ENCODE peak calls at places on chromosomes 11 and 22, in eight cellular contexts. O is spleen, H is neural crest cell, Z is hepatocyte, V is AG09309, C is esophagus squamous epithelium, E is PC-3, K is GM06990. D is an unnamed sample.

GRCh38 chr11:102319544-102319943 is 2.3 kb downstream of the BIRC3 start:
- DNase-seq in O (no peak), H (no peak), Z (no peak), V (no peak), C (no peak), E (no peak), K (no peak), D (no peak)

GRCh38 chr11:6755303-6755952 is 16.3 kb downstream of the OR2AG2 start:
- DNase-seq in O (no peak), H (peak), Z (peak), V (no peak), C (no peak), E (peak), K (no peak), D (peak)

GRCh38 chr11:79439430-79439892 is 1.4 kb downstream of the TENM4 start:
- DNase-seq in O (no peak), H (no peak), Z (peak), V (no peak), C (no peak), E (no peak), K (peak), D (peak)

GRCh38 chr22:23014250-23014649 is 56.1 kb upstream of the GNAZ start:
- DNase-seq in O (no peak), H (no peak), Z (no peak), V (no peak), C (no peak), E (no peak), K (no peak), D (no peak)

GRCh38 chr22:45329536-45329936 is 19.8 kb downstream of the FAM118A start:
- DNase-seq in O (no peak), H (no peak), Z (no peak), V (no peak), C (no peak), E (no peak), K (no peak), D (no peak)

GRCh38 chr11:121318848-121319834 is 26.6 kb downstream of the SC5D start:
- DNase-seq in O (no peak), H (peak), Z (peak), V (peak), C (no peak), E (peak), K (peak), D (no peak)

GRCh38 chr11:3949132-3949531 is 93.7 kb downstream of the STIM1 start:
- DNase-seq in O (no peak), H (no peak), Z (no peak), V (no peak), C (no peak), E (no peak), K (peak), D (no peak)

GRCh38 chr11:26951849-26952515 is 41.9 kb upstream of the FIBIN start:
- DNase-seq in O (no peak), H (no peak), Z (no peak), V (no peak), C (no peak), E (no peak), K (no peak), D (no peak)

GRCh38 chr11:61679893-61680621 is at the start of gene DAGLA:
- DNase-seq in O (peak), H (peak), Z (peak), V (no peak), C (no peak), E (peak), K (peak), D (peak)

GRCh38 chr11:128448487-128448886 is 138.9 kb downstream of the ETS1 start:
- DNase-seq in O (no peak), H (no peak), Z (peak), V (no peak), C (no peak), E (peak), K (no peak), D (no peak)

GRCh38 chr11:35617687-35618496 is at the start of gene FJX1:
- DNase-seq in O (peak), H (peak), Z (peak), V (peak), C (no peak), E (peak), K (peak), D (peak)

GRCh38 chr11:1624621-1625020 is 2.7 kb upstream of the KRTAP5-4 start:
- DNase-seq in O (peak), H (no peak), Z (no peak), V (no peak), C (no peak), E (no peak), K (no peak), D (no peak)

GRCh38 chr11:65932558-65932919 is 12.7 kb upstream of the TSGA10IP start:
- DNase-seq in O (no peak), H (no peak), Z (no peak), V (no peak), C (no peak), E (peak), K (no peak), D (no peak)

GRCh38 chr11:134228625-134229024 is 4.2 kb downstream of the VPS26B start:
- DNase-seq in O (no peak), H (no peak), Z (no peak), V (peak), C (no peak), E (no peak), K (peak), D (peak)

GRCh38 chr11:92830382-92831148 is 138.9 kb upstream of the MTNR1B start:
- DNase-seq in O (no peak), H (no peak), Z (no peak), V (no peak), C (no peak), E (no peak), K (no peak), D (no peak)

GRCh38 chr11:134014502-134014901 is 54.4 kb upstream of the JAM3 start:
- DNase-seq in O (no peak), H (no peak), Z (no peak), V (no peak), C (no peak), E (no peak), K (no peak), D (no peak)

GRCh38 chr11:128412847-128413791 is 174.2 kb downstream of the ETS1 start:
- DNase-seq in O (no peak), H (no peak), Z (no peak), V (no peak), C (no peak), E (peak), K (peak), D (peak)

GRCh38 chr11:125241104-125241503 is 76.6 kb downstream of the PKNOX2 start:
- DNase-seq in O (no peak), H (no peak), Z (no peak), V (no peak), C (no peak), E (no peak), K (no peak), D (no peak)

GRCh38 chr22:50245214-50246072 is 620 bp upstream of the TUBGCP6 start:
- DNase-seq in O (peak), H (no peak), Z (no peak), V (no peak), C (no peak), E (no peak), K (no peak), D (no peak)

GRCh38 chr22:25692965-25693565 is 48.9 kb upstream of the MYO18B start:
- DNase-seq in O (no peak), H (no peak), Z (no peak), V (no peak), C (no peak), E (no peak), K (no peak), D (no peak)

GRCh38 chr11:516400-516799 is 9.4 kb upstream of the RNH1 start:
- DNase-seq in O (no peak), H (no peak), Z (no peak), V (no peak), C (no peak), E (no peak), K (no peak), D (no peak)

GRCh38 chr11:521179-521688 is 14.1 kb downstream of the HRAS start:
- DNase-seq in O (no peak), H (no peak), Z (no peak), V (no peak), C (no peak), E (no peak), K (no peak), D (no peak)

GRCh38 chr11:518463-519202 is 11.6 kb upstream of the RNH1 start:
- DNase-seq in O (peak), H (peak), Z (peak), V (peak), C (peak), E (peak), K (peak), D (peak)

GRCh38 chr11:515131-515530 is 8.1 kb upstream of the RNH1 start:
- DNase-seq in O (no peak), H (no peak), Z (no peak), V (no peak), C (no peak), E (no peak), K (no peak), D (no peak)

DNA sequence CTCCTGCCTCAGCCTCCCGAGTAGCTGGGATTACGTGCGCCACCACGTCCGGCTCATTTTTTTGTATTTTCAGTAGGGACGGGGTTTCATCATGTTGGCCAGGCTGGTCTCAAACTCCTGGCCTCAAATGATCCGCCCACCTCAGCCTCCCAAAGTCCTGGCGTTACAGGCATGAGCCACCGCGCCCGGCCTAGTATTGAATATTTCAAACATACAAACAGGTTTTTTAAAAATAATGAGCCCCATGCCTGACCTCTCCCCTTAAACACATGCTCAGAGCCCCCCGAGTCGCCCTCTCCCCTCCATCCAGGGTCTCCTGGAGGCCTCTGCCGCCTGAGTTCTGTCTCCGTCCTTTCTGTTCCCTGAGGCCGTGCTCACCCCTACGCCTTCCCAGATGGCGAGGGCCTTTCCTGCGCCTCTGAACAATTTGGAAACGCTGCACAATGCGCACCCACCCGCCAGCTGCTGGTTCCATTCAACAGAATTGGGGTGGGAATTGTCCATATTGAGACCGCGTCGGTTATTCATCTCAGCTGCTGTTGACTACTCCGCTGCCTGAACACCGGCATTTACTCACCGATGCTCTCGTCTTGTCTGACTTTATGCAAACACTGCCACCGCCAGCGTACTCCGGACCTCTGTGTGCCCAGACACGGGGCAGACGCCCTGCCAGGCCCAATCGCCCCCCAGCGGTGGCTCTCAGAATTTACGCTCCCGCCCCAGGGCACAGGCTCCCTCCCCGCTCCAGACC is 13.6 kb upstream of the RNH1 start:
- DNase-seq in O (no peak), H (no peak), Z (no peak), V (no peak), C (no peak), E (no peak), K (no peak), D (no peak)
- TF ChIP-seq CTCF in O (no peak), H (no peak), Z (no peak), V (no peak), C (no peak), E (no peak), K (no peak), D (no peak)

GRCh38 chr11:416757-417621 is 2.2 kb upstream of the SIGIRR start:
- DNase-seq in O (peak), H (no peak), Z (peak), V (no peak), C (no peak), E (peak), K (no peak), D (peak)

GRCh38 chr11:417652-418342 is 3.0 kb upstream of the SIGIRR start:
- DNase-seq in O (peak), H (no peak), Z (no peak), V (no peak), C (no peak), E (no peak), K (no peak), D (no peak)

GRCh38 chr11:416051-416756 is 1.4 kb upstream of the SIGIRR start:
- DNase-seq in O (no peak), H (no peak), Z (no peak), V (no peak), C (no peak), E (no peak), K (no peak), D (no peak)

GRCh38 chr11:414333-414857 is 404 bp downstream of the SIGIRR start:
- DNase-seq in O (peak), H (no peak), Z (no peak), V (no peak), C (no peak), E (no peak), K (no peak), D (no peak)

GRCh38 chr11:415640-416041 is 842 bp upstream of the SIGIRR start:
- DNase-seq in O (peak), H (no peak), Z (no peak), V (no peak), C (no peak), E (no peak), K (no peak), D (no peak)
- TF ChIP-seq CTCF in O (no peak), H (no peak), Z (no peak), V (no peak), C (no peak), E (peak), K (no peak), D (no peak)

GRCh38 chr11:113907681-113908080 is 3.1 kb downstream of the HTR3B start:
- DNase-seq in O (no peak), H (no peak), Z (no peak), V (no peak), C (no peak), E (no peak), K (no peak), D (no peak)
- TF ChIP-seq CTCF in O (no peak), H (no peak), Z (no peak), V (no peak), C (no peak), E (no peak), K (no peak), D (no peak)

DNA sequence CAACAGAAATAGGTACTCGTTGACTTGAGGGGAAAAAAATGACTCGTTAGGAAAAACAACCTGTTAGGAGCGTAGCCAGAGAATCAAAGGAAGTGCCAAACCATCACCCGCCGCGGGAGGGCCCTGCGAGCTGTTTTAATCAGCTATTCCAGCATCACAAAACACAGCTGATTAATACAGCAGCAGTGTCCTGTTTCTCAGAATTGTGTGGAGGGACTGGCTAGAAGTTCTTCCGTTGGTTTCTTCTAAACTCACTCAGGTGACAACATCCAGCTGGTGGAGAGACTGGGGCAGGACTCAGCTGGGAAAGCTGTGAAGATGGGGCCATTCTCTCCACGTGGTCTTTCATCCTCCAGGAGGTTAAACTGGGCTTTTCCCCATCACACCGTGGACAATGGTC is 28.0 kb downstream of the HSPA8 start:
- DNase-seq in O (no peak), H (no peak), Z (no peak), V (no peak), C (no peak), E (no peak), K (no peak), D (no peak)
- TF ChIP-seq CTCF in O (no peak), H (no peak), Z (no peak), V (peak), C (no peak), E (no peak), K (no peak), D (peak)

D was measured in GM20000.